ENCODE peak calls at places on chromosomes 6 and 20, in seven cellular contexts. V is NCI-H345; U is caudate nucleus; M is stimulated activated CD4-positive, alpha-beta T cell treated with anti-CD3 and anti-CD28 coated beads, Interleukin-4, amount 100 ng/mL, for 48 hours; J is CD4-positive, alpha-beta T cell; P is globus pallidus; Z is aorta. C is an unnamed sample.
A peak's percentile ranks its signal among the peaks of the same experiment; 100 is the strongest.

GRCh38 chr20:884983-885952 is 30.9 kb downstream of the ANGPT4 start:
- DNase-seq in V (no peak), U (no peak), M (no peak), J (no peak), P (no peak), Z (peak; percentile 64), C (peak; percentile 15)

GRCh38 chr20:24589845-24590192 is 120.4 kb downstream of the SYNDIG1 start:
- DNase-seq in V (no peak), U (peak; percentile 56), M (no peak), J (no peak), P (no peak), Z (no peak), C (no peak)

GRCh38 chr20:63696628-63697356 is at the start of gene TNFRSF6B:
- DNase-seq in V (no peak), U (no peak), M (no peak), J (no peak), P (no peak), Z (peak; percentile 55), C (peak; percentile 19)

GRCh38 chr6:3532296-3532916 is 75.6 kb upstream of the SLC22A23 start:
- DNase-seq in V (no peak), U (no peak), M (no peak), J (no peak), P (no peak), Z (no peak), C (no peak)

GRCh38 chr20:64216036-64216435 is 39.5 kb upstream of the PCMTD2 start:
- DNase-seq in V (no peak), U (no peak), M (no peak), J (no peak), P (no peak), Z (no peak), C (peak; percentile 66)

GRCh38 chr6:118748311-118749062 is 97.1 kb upstream of the CEP85L start:
- DNase-seq in V (peak; percentile 60), U (peak; percentile 46), M (no peak), J (no peak), P (no peak), Z (no peak), C (peak; percentile 44)

GRCh38 chr20:38563802-38564431 is 17.1 kb upstream of the ADIG start:
- DNase-seq in V (no peak), U (no peak), M (no peak), J (no peak), P (no peak), Z (no peak), C (no peak)

GRCh38 chr6:157227202-157228166 is 95.8 kb downstream of the TMEM242 start:
- DNase-seq in V (peak; percentile 34), U (no peak), M (no peak), J (no peak), P (no peak), Z (no peak), C (no peak)

GRCh38 chr20:4434681-4435080 is 287.0 kb upstream of the PRND start:
- DNase-seq in V (no peak), U (no peak), M (no peak), J (no peak), P (no peak), Z (no peak), C (no peak)

GRCh38 chr6:89999995-90000825 is 105.9 kb downstream of the GJA10 start:
- DNase-seq in V (no peak), U (no peak), M (no peak), J (no peak), P (no peak), Z (no peak), C (no peak)

GRCh38 chr6:140490086-140490485 is 1115.6 kb upstream of the CITED2 start:
- DNase-seq in V (no peak), U (no peak), M (no peak), J (no peak), P (no peak), Z (no peak), C (no peak)

GRCh38 chr20:32966382-32966781 is 37.9 kb downstream of the SUN5 start:
- DNase-seq in V (no peak), U (no peak), M (no peak), J (no peak), P (no peak), Z (no peak), C (no peak)

GRCh38 chr6:53436904-53437303 is 88.2 kb upstream of the ELOVL5 start:
- DNase-seq in V (no peak), U (no peak), M (no peak), J (no peak), P (no peak), Z (no peak), C (no peak)

GRCh38 chr6:39930540-39930939 is 3.7 kb downstream of the MOCS1 start:
- DNase-seq in V (no peak), U (no peak), M (no peak), J (no peak), P (no peak), Z (no peak), C (no peak)

GRCh38 chr6:16824804-16825777 is 63.8 kb upstream of the ATXN1 start:
- DNase-seq in V (no peak), U (no peak), M (no peak), J (no peak), P (peak; percentile 33), Z (no peak), C (no peak)

GRCh38 chr20:1507276-1507675 is 16.1 kb upstream of the SIRPB2 start:
- DNase-seq in V (no peak), U (no peak), M (no peak), J (no peak), P (no peak), Z (no peak), C (no peak)

GRCh38 chr6:33000053-33000452 is 9.3 kb downstream of the HLA-DOA start:
- DNase-seq in V (no peak), U (peak; percentile 27), M (no peak), J (no peak), P (no peak), Z (no peak), C (no peak)

GRCh38 chr6:169172946-169173345 is 80.7 kb downstream of the THBS2 start:
- DNase-seq in V (no peak), U (peak; percentile 73), M (no peak), J (no peak), P (no peak), Z (no peak), C (no peak)

GRCh38 chr20:49386848-49387605 is 95.4 kb downstream of the KCNB1 start:
- DNase-seq in V (peak; percentile 90), U (no peak), M (no peak), J (no peak), P (no peak), Z (no peak), C (peak; percentile 9)

GRCh38 chr6:45507156-45507555 is 129.4 kb upstream of the SUPT3H start:
- DNase-seq in V (no peak), U (no peak), M (no peak), J (no peak), P (no peak), Z (no peak), C (no peak)

GRCh38 chr20:47727170-47727880 is 58.0 kb downstream of the SULF2 start:
- DNase-seq in V (no peak), U (peak; percentile 33), M (peak; percentile 50), J (peak; percentile 63), P (peak; percentile 43), Z (peak; percentile 84), C (peak; percentile 70)

GRCh38 chr6:56246941-56247653 is at the start of gene COL21A1:
- DNase-seq in V (peak; percentile 55), U (no peak), M (no peak), J (no peak), P (no peak), Z (peak; percentile 85), C (peak; percentile 59)

GRCh38 chr6:154247119-154247814 is 109.3 kb downstream of the IPCEF1 start:
- DNase-seq in V (no peak), U (peak; percentile 33), M (no peak), J (no peak), P (no peak), Z (no peak), C (no peak)

GRCh38 chr6:84551797-84552196 is 212.6 kb downstream of the TBX18 start:
- DNase-seq in V (no peak), U (no peak), M (no peak), J (no peak), P (no peak), Z (no peak), C (no peak)

GRCh38 chr6:130969807-130970491 is 93.1 kb downstream of the EPB41L2 start:
- DNase-seq in V (no peak), U (no peak), M (no peak), J (no peak), P (peak; percentile 26), Z (peak; percentile 62), C (no peak)

GRCh38 chr20:61798632-61799031 is 267.0 kb downstream of the TAF4 start:
- DNase-seq in V (no peak), U (no peak), M (no peak), J (no peak), P (no peak), Z (no peak), C (no peak)

GRCh38 chr20:23152308-23152892 is 66.3 kb upstream of the CD93 start:
- DNase-seq in V (no peak), U (no peak), M (no peak), J (no peak), P (no peak), Z (peak; percentile 94), C (peak; percentile 42)

GRCh38 chr6:108268845-108269244 is 8.0 kb upstream of the SNX3 start:
- DNase-seq in V (no peak), U (no peak), M (no peak), J (no peak), P (no peak), Z (no peak), C (no peak)

GRCh38 chr6:37665309-37665708 is 32.4 kb downstream of the MDGA1 start:
- DNase-seq in V (peak; percentile 26), U (no peak), M (no peak), J (no peak), P (no peak), Z (no peak), C (no peak)

GRCh38 chr6:7157752-7158616 is 50.2 kb downstream of the RREB1 start:
- DNase-seq in V (no peak), U (no peak), M (no peak), J (no peak), P (no peak), Z (no peak), C (no peak)

GRCh38 chr20:62229667-62230066 is 8.7 kb upstream of the OSBPL2 start:
- DNase-seq in V (no peak), U (no peak), M (no peak), J (no peak), P (no peak), Z (no peak), C (no peak)

GRCh38 chr20:39909447-39909846 is 779.6 kb downstream of the MAFB start:
- DNase-seq in V (no peak), U (no peak), M (no peak), J (no peak), P (peak; percentile 61), Z (peak; percentile 65), C (no peak)

GRCh38 chr6:165658395-165659058 is 4.5 kb downstream of the PDE10A start:
- DNase-seq in V (no peak), U (no peak), M (no peak), J (no peak), P (no peak), Z (no peak), C (no peak)

GRCh38 chr6:34226066-34226465 is 10.6 kb upstream of the HMGA1 start:
- DNase-seq in V (no peak), U (no peak), M (no peak), J (no peak), P (no peak), Z (no peak), C (no peak)

GRCh38 chr20:32982617-32983458 is 21.4 kb downstream of the SUN5 start:
- DNase-seq in V (peak; percentile 19), U (no peak), M (no peak), J (no peak), P (no peak), Z (no peak), C (peak; percentile 25)

GRCh38 chr20:46562373-46563169 is 12.1 kb upstream of the OCSTAMP start:
- DNase-seq in V (peak; percentile 68), U (peak; percentile 88), M (peak; percentile 71), J (peak; percentile 30), P (peak; percentile 90), Z (peak; percentile 71), C (peak; percentile 81)

C was measured in body of pancreas.